ENCODE peak calls at places on chromosomes 3 and 15, in ten cellular contexts. One of them, this sample, is unnamed.

GRCh38 chr3:71695000-71695482 is 30.2 kb downstream of the EIF4E3 start:
- DNase-seq in CD8-positive, alpha-beta memory T cell: no peak
- DNase-seq in stimulated activated naive B cell treated with anti-CD40 and anti-IgM and Interleukin-4, amounts not matched to agents 10 μg/mL and 1 μg/mL and 100 μg/mL, for 72 hours: no peak
- DNase-seq in hypothalamus: no peak
- DNase-seq in nephron progenitor cell: no peak
- DNase-seq in NCI-H1105 treated with DMSO at 0.1 percent for 48 hours: no peak
- DNase-seq in HS-27A: no peak
- DNase-seq in KG1: no peak
- DNase-seq in SW480: no peak
- DNase-seq in stimulated activated CD8-positive, alpha-beta memory T cell treated with anti-CD3 and anti-CD28 coated beads, Interleukin-4, amount 100 ng/mL, for 4 hours: no peak
- DNase-seq in this sample: no peak

GRCh38 chr15:101277038-101277822 is at the start of gene SELENOS:
- DNase-seq in nephron progenitor cell: peak; percentile 97
- DNase-seq in NCI-H1105 treated with DMSO at 0.1 percent for 48 hours: peak; percentile 87
- DNase-seq in CD8-positive, alpha-beta memory T cell: peak; percentile 87
- DNase-seq in KG1: peak; percentile 75
- DNase-seq in hypothalamus: peak; percentile 50
- DNase-seq in HS-27A: peak; percentile 47
- DNase-seq in SW480: peak; percentile 85
- DNase-seq in stimulated activated CD8-positive, alpha-beta memory T cell treated with anti-CD3 and anti-CD28 coated beads, Interleukin-4, amount 100 ng/mL, for 4 hours: peak; percentile 73
- DNase-seq in stimulated activated naive B cell treated with anti-CD40 and anti-IgM and Interleukin-4, amounts not matched to agents 10 μg/mL and 1 μg/mL and 100 μg/mL, for 72 hours: peak; percentile 78
- DNase-seq in this sample: no peak

GRCh38 chr15:81273200-81273599 is 50.7 kb downstream of the STARD5 start:
- DNase-seq in stimulated activated naive B cell treated with anti-CD40 and anti-IgM and Interleukin-4, amounts not matched to agents 10 μg/mL and 1 μg/mL and 100 μg/mL, for 72 hours: no peak
- DNase-seq in nephron progenitor cell: no peak
- DNase-seq in CD8-positive, alpha-beta memory T cell: no peak
- DNase-seq in NCI-H1105 treated with DMSO at 0.1 percent for 48 hours: no peak
- DNase-seq in SW480: no peak
- DNase-seq in stimulated activated CD8-positive, alpha-beta memory T cell treated with anti-CD3 and anti-CD28 coated beads, Interleukin-4, amount 100 ng/mL, for 4 hours: no peak
- DNase-seq in HS-27A: no peak
- DNase-seq in KG1: no peak
- DNase-seq in hypothalamus: no peak
- DNase-seq in this sample: no peak

GRCh38 chr3:42667523-42668402 is 14.3 kb downstream of the ZBTB47 start:
- DNase-seq in KG1: no peak
- DNase-seq in nephron progenitor cell: no peak
- DNase-seq in stimulated activated CD8-positive, alpha-beta memory T cell treated with anti-CD3 and anti-CD28 coated beads, Interleukin-4, amount 100 ng/mL, for 4 hours: no peak
- DNase-seq in hypothalamus: no peak
- DNase-seq in stimulated activated naive B cell treated with anti-CD40 and anti-IgM and Interleukin-4, amounts not matched to agents 10 μg/mL and 1 μg/mL and 100 μg/mL, for 72 hours: no peak
- DNase-seq in CD8-positive, alpha-beta memory T cell: no peak
- DNase-seq in NCI-H1105 treated with DMSO at 0.1 percent for 48 hours: peak; percentile 6
- DNase-seq in SW480: no peak
- DNase-seq in HS-27A: no peak
- DNase-seq in this sample: no peak

GRCh38 chr3:69505770-69506407 is 120.0 kb upstream of the FRMD4B start:
- DNase-seq in CD8-positive, alpha-beta memory T cell: no peak
- DNase-seq in stimulated activated naive B cell treated with anti-CD40 and anti-IgM and Interleukin-4, amounts not matched to agents 10 μg/mL and 1 μg/mL and 100 μg/mL, for 72 hours: no peak
- DNase-seq in SW480: no peak
- DNase-seq in HS-27A: no peak
- DNase-seq in nephron progenitor cell: no peak
- DNase-seq in KG1: no peak
- DNase-seq in stimulated activated CD8-positive, alpha-beta memory T cell treated with anti-CD3 and anti-CD28 coated beads, Interleukin-4, amount 100 ng/mL, for 4 hours: no peak
- DNase-seq in NCI-H1105 treated with DMSO at 0.1 percent for 48 hours: no peak
- DNase-seq in hypothalamus: no peak
- DNase-seq in this sample: no peak

GRCh38 chr15:92807971-92808571 is 92.1 kb upstream of the CHD2 start:
- DNase-seq in SW480: peak; percentile 44
- DNase-seq in HS-27A: no peak
- DNase-seq in KG1: no peak
- DNase-seq in CD8-positive, alpha-beta memory T cell: no peak
- DNase-seq in hypothalamus: no peak
- DNase-seq in stimulated activated naive B cell treated with anti-CD40 and anti-IgM and Interleukin-4, amounts not matched to agents 10 μg/mL and 1 μg/mL and 100 μg/mL, for 72 hours: no peak
- DNase-seq in stimulated activated CD8-positive, alpha-beta memory T cell treated with anti-CD3 and anti-CD28 coated beads, Interleukin-4, amount 100 ng/mL, for 4 hours: no peak
- DNase-seq in nephron progenitor cell: no peak
- DNase-seq in NCI-H1105 treated with DMSO at 0.1 percent for 48 hours: no peak
- DNase-seq in this sample: no peak

GRCh38 chr3:101068876-101069606 is 75.8 kb upstream of the ABI3BP start:
- DNase-seq in stimulated activated CD8-positive, alpha-beta memory T cell treated with anti-CD3 and anti-CD28 coated beads, Interleukin-4, amount 100 ng/mL, for 4 hours: no peak
- DNase-seq in stimulated activated naive B cell treated with anti-CD40 and anti-IgM and Interleukin-4, amounts not matched to agents 10 μg/mL and 1 μg/mL and 100 μg/mL, for 72 hours: no peak
- DNase-seq in KG1: no peak
- DNase-seq in hypothalamus: no peak
- DNase-seq in NCI-H1105 treated with DMSO at 0.1 percent for 48 hours: no peak
- DNase-seq in SW480: no peak
- DNase-seq in HS-27A: no peak
- DNase-seq in nephron progenitor cell: no peak
- DNase-seq in CD8-positive, alpha-beta memory T cell: no peak
- DNase-seq in this sample: no peak

GRCh38 chr15:84685304-84685703 is 27.3 kb upstream of the NMB start:
- DNase-seq in CD8-positive, alpha-beta memory T cell: no peak
- DNase-seq in HS-27A: peak; percentile 72
- DNase-seq in nephron progenitor cell: no peak
- DNase-seq in stimulated activated CD8-positive, alpha-beta memory T cell treated with anti-CD3 and anti-CD28 coated beads, Interleukin-4, amount 100 ng/mL, for 4 hours: no peak
- DNase-seq in NCI-H1105 treated with DMSO at 0.1 percent for 48 hours: no peak
- DNase-seq in SW480: no peak
- DNase-seq in KG1: no peak
- DNase-seq in hypothalamus: no peak
- DNase-seq in stimulated activated naive B cell treated with anti-CD40 and anti-IgM and Interleukin-4, amounts not matched to agents 10 μg/mL and 1 μg/mL and 100 μg/mL, for 72 hours: no peak
- DNase-seq in this sample: peak; percentile 52

GRCh38 chr3:97738761-97739160 is 25.8 kb upstream of the ARL6 start:
- DNase-seq in stimulated activated CD8-positive, alpha-beta memory T cell treated with anti-CD3 and anti-CD28 coated beads, Interleukin-4, amount 100 ng/mL, for 4 hours: no peak
- DNase-seq in hypothalamus: no peak
- DNase-seq in stimulated activated naive B cell treated with anti-CD40 and anti-IgM and Interleukin-4, amounts not matched to agents 10 μg/mL and 1 μg/mL and 100 μg/mL, for 72 hours: no peak
- DNase-seq in CD8-positive, alpha-beta memory T cell: no peak
- DNase-seq in KG1: no peak
- DNase-seq in SW480: no peak
- DNase-seq in nephron progenitor cell: no peak
- DNase-seq in NCI-H1105 treated with DMSO at 0.1 percent for 48 hours: no peak
- DNase-seq in HS-27A: no peak
- DNase-seq in this sample: no peak

GRCh38 chr3:11091088-11091590 is 63.2 kb upstream of the HRH1 start:
- DNase-seq in stimulated activated naive B cell treated with anti-CD40 and anti-IgM and Interleukin-4, amounts not matched to agents 10 μg/mL and 1 μg/mL and 100 μg/mL, for 72 hours: no peak
- DNase-seq in CD8-positive, alpha-beta memory T cell: no peak
- DNase-seq in SW480: no peak
- DNase-seq in hypothalamus: no peak
- DNase-seq in KG1: no peak
- DNase-seq in nephron progenitor cell: no peak
- DNase-seq in stimulated activated CD8-positive, alpha-beta memory T cell treated with anti-CD3 and anti-CD28 coated beads, Interleukin-4, amount 100 ng/mL, for 4 hours: no peak
- DNase-seq in NCI-H1105 treated with DMSO at 0.1 percent for 48 hours: no peak
- DNase-seq in HS-27A: no peak
- DNase-seq in this sample: no peak

GRCh38 chr3:14119166-14119510 is 5.5 kb downstream of the CHCHD4 start:
- DNase-seq in KG1: no peak
- DNase-seq in NCI-H1105 treated with DMSO at 0.1 percent for 48 hours: no peak
- DNase-seq in nephron progenitor cell: no peak
- DNase-seq in HS-27A: no peak
- DNase-seq in stimulated activated CD8-positive, alpha-beta memory T cell treated with anti-CD3 and anti-CD28 coated beads, Interleukin-4, amount 100 ng/mL, for 4 hours: no peak
- DNase-seq in hypothalamus: no peak
- DNase-seq in SW480: no peak
- DNase-seq in stimulated activated naive B cell treated with anti-CD40 and anti-IgM and Interleukin-4, amounts not matched to agents 10 μg/mL and 1 μg/mL and 100 μg/mL, for 72 hours: no peak
- DNase-seq in CD8-positive, alpha-beta memory T cell: no peak
- DNase-seq in this sample: no peak

GRCh38 chr15:64779630-64780029 is 4.2 kb upstream of the RBPMS2 start:
- DNase-seq in nephron progenitor cell: no peak
- DNase-seq in NCI-H1105 treated with DMSO at 0.1 percent for 48 hours: no peak
- DNase-seq in HS-27A: no peak
- DNase-seq in hypothalamus: no peak
- DNase-seq in SW480: no peak
- DNase-seq in stimulated activated CD8-positive, alpha-beta memory T cell treated with anti-CD3 and anti-CD28 coated beads, Interleukin-4, amount 100 ng/mL, for 4 hours: no peak
- DNase-seq in KG1: no peak
- DNase-seq in stimulated activated naive B cell treated with anti-CD40 and anti-IgM and Interleukin-4, amounts not matched to agents 10 μg/mL and 1 μg/mL and 100 μg/mL, for 72 hours: no peak
- DNase-seq in CD8-positive, alpha-beta memory T cell: no peak
- DNase-seq in this sample: no peak

GRCh38 chr3:33061782-33062181 is 35.2 kb downstream of the GLB1 start:
- DNase-seq in nephron progenitor cell: no peak
- DNase-seq in NCI-H1105 treated with DMSO at 0.1 percent for 48 hours: no peak
- DNase-seq in hypothalamus: no peak
- DNase-seq in SW480: no peak
- DNase-seq in stimulated activated CD8-positive, alpha-beta memory T cell treated with anti-CD3 and anti-CD28 coated beads, Interleukin-4, amount 100 ng/mL, for 4 hours: no peak
- DNase-seq in KG1: no peak
- DNase-seq in CD8-positive, alpha-beta memory T cell: peak; percentile 68
- DNase-seq in stimulated activated naive B cell treated with anti-CD40 and anti-IgM and Interleukin-4, amounts not matched to agents 10 μg/mL and 1 μg/mL and 100 μg/mL, for 72 hours: peak; percentile 6
- DNase-seq in HS-27A: no peak
- DNase-seq in this sample: peak; percentile 49

GRCh38 chr3:129087138-129087702 is 26.6 kb downstream of the GP9 start:
- DNase-seq in KG1: no peak
- DNase-seq in stimulated activated CD8-positive, alpha-beta memory T cell treated with anti-CD3 and anti-CD28 coated beads, Interleukin-4, amount 100 ng/mL, for 4 hours: no peak
- DNase-seq in stimulated activated naive B cell treated with anti-CD40 and anti-IgM and Interleukin-4, amounts not matched to agents 10 μg/mL and 1 μg/mL and 100 μg/mL, for 72 hours: no peak
- DNase-seq in SW480: no peak
- DNase-seq in HS-27A: no peak
- DNase-seq in hypothalamus: no peak
- DNase-seq in nephron progenitor cell: no peak
- DNase-seq in NCI-H1105 treated with DMSO at 0.1 percent for 48 hours: no peak
- DNase-seq in CD8-positive, alpha-beta memory T cell: no peak
- DNase-seq in this sample: no peak

GRCh38 chr3:23874359-23875120 is 42.2 kb downstream of the NKIRAS1 start:
- DNase-seq in SW480: no peak
- DNase-seq in KG1: no peak
- DNase-seq in NCI-H1105 treated with DMSO at 0.1 percent for 48 hours: no peak
- DNase-seq in nephron progenitor cell: no peak
- DNase-seq in CD8-positive, alpha-beta memory T cell: no peak
- DNase-seq in stimulated activated naive B cell treated with anti-CD40 and anti-IgM and Interleukin-4, amounts not matched to agents 10 μg/mL and 1 μg/mL and 100 μg/mL, for 72 hours: no peak
- DNase-seq in HS-27A: no peak
- DNase-seq in hypothalamus: no peak
- DNase-seq in stimulated activated CD8-positive, alpha-beta memory T cell treated with anti-CD3 and anti-CD28 coated beads, Interleukin-4, amount 100 ng/mL, for 4 hours: no peak
- DNase-seq in this sample: no peak

GRCh38 chr3:131535596-131535995 is 32.8 kb upstream of the MRPL3 start:
- DNase-seq in CD8-positive, alpha-beta memory T cell: no peak
- DNase-seq in nephron progenitor cell: no peak
- DNase-seq in SW480: no peak
- DNase-seq in hypothalamus: no peak
- DNase-seq in NCI-H1105 treated with DMSO at 0.1 percent for 48 hours: no peak
- DNase-seq in stimulated activated naive B cell treated with anti-CD40 and anti-IgM and Interleukin-4, amounts not matched to agents 10 μg/mL and 1 μg/mL and 100 μg/mL, for 72 hours: no peak
- DNase-seq in stimulated activated CD8-positive, alpha-beta memory T cell treated with anti-CD3 and anti-CD28 coated beads, Interleukin-4, amount 100 ng/mL, for 4 hours: no peak
- DNase-seq in KG1: no peak
- DNase-seq in HS-27A: peak; percentile 2
- DNase-seq in this sample: peak; percentile 62

GRCh38 chr15:72375846-72376581 is at the start of gene HEXA:
- DNase-seq in NCI-H1105 treated with DMSO at 0.1 percent for 48 hours: peak; percentile 96
- DNase-seq in KG1: peak; percentile 70
- DNase-seq in stimulated activated naive B cell treated with anti-CD40 and anti-IgM and Interleukin-4, amounts not matched to agents 10 μg/mL and 1 μg/mL and 100 μg/mL, for 72 hours: peak; percentile 98
- DNase-seq in CD8-positive, alpha-beta memory T cell: peak; percentile 100
- DNase-seq in nephron progenitor cell: peak; percentile 99
- DNase-seq in HS-27A: peak; percentile 92
- DNase-seq in stimulated activated CD8-positive, alpha-beta memory T cell treated with anti-CD3 and anti-CD28 coated beads, Interleukin-4, amount 100 ng/mL, for 4 hours: peak; percentile 87
- DNase-seq in SW480: peak; percentile 94
- DNase-seq in hypothalamus: peak; percentile 95
- DNase-seq in this sample: peak; percentile 69